ENCODE peak calls at places on chromosome 15, in five cellular contexts. X is uterus, L is spleen, D is heart left ventricle, I is gastrocnemius medialis. C is an unnamed sample.

GRCh38 chr15:77402740-77403379 is 17.0 kb downstream of the PEAK1 start:
- DNase-seq in X (no peak), L (no peak), D (no peak), I (no peak), C (no peak)

GRCh38 chr15:40096094-40096876 is 12.4 kb downstream of the BMF start:
- DNase-seq in X (no peak), L (peak), D (no peak), I (no peak), C (no peak)

GRCh38 chr15:98758224-98758623 is 109.9 kb downstream of the IGF1R start:
- DNase-seq in X (no peak), L (no peak), D (no peak), I (no peak), C (no peak)

GRCh38 chr15:67542462-67543347 is at the start of gene MAP2K5:
- DNase-seq in X (peak), L (peak), D (peak), I (peak), C (peak)

GRCh38 chr15:57685719-57686118 is 20.8 kb upstream of the POLR2M start:
- DNase-seq in X (no peak), L (no peak), D (no peak), I (no peak), C (no peak)

GRCh38 chr15:49096090-49096750 is 50.0 kb upstream of the SECISBP2L start:
- DNase-seq in X (no peak), L (no peak), D (no peak), I (no peak), C (no peak)

GRCh38 chr15:70863450-70864218 is 9.7 kb upstream of the LARP6 start:
- DNase-seq in X (no peak), L (no peak), D (no peak), I (no peak), C (no peak)

GRCh38 chr15:70741677-70742293 is 21.6 kb downstream of the UACA start:
- DNase-seq in X (no peak), L (no peak), D (no peak), I (no peak), C (no peak)

GRCh38 chr15:57165992-57166391 is 210.3 kb upstream of the CGNL1 start:
- DNase-seq in X (no peak), L (no peak), D (no peak), I (no peak), C (no peak)

GRCh38 chr15:85689729-85690128 is 105.0 kb downstream of the KLHL25 start:
- DNase-seq in X (no peak), L (peak), D (peak), I (no peak), C (no peak)
- TF ChIP-seq POLR2A in X (no peak), L (no peak), D (no peak), I (no peak), C (no peak)

GRCh38 chr15:64146520-64146884 is 5.0 kb upstream of the SNX22 start:
- DNase-seq in X (no peak), L (no peak), D (no peak), I (no peak), C (no peak)

GRCh38 chr15:64148581-64148980 is 3.0 kb upstream of the SNX22 start:
- DNase-seq in X (no peak), L (no peak), D (no peak), I (no peak), C (no peak)

GRCh38 chr15:64148168-64148567 is 3.4 kb upstream of the SNX22 start:
- DNase-seq in X (no peak), L (no peak), D (no peak), I (no peak), C (no peak)

GRCh38 chr15:64146041-64146440 is 5.5 kb upstream of the SNX22 start:
- DNase-seq in X (no peak), L (no peak), D (peak), I (no peak), C (peak)

DNA sequence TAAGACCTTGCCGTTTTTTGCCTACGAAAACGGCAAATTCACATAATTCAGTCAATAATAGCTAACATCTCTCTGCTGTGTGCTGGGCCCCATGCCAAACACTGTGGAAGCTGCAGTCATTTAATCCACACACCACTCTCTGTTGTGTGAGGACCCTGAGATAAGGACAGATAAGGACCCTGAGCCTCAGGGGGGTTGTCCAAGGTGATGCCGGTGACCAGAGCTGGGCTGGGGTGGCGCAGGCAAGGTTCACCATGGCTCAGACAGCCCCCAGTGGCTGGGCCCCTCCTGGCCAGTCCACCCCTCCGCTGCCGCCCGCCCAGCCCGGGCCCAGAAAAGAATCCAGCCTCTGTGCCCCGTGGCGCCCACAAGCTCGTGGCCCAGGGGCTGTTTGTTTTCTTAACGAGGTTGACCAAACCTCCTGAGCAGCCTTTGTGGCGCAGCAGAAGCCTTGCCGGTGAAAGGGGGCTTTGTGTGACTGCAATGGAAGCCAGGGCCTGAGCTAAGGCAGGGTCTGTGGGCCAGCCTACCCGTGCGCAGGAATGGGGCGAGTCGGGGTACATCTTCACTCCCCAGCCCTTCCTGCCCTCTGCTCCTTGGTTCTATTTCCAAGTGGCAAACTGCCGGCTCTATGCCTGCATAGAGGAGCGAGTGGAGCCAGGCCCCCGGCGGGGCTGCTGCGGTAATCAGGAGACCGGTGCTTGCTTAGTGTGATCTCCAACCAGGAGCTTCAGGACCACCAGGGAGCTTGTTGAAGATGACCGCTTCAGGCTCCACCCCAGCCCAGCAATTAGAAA is 4.4 kb upstream of the SNX22 start:
- DNase-seq in X (no peak), L (no peak), D (no peak), I (no peak), C (peak)
- TF ChIP-seq POLR2A in X (no peak), L (no peak), D (no peak), I (no peak), C (no peak)

GRCh38 chr15:26767169-26767670 is 5.6 kb downstream of the GABRB3 start:
- DNase-seq in X (no peak), L (no peak), D (no peak), I (no peak), C (no peak)

GRCh38 chr15:26771168-26771916 is 1.5 kb downstream of the GABRB3 start:
- DNase-seq in X (no peak), L (no peak), D (peak), I (no peak), C (no peak)

GRCh38 chr15:26771917-26772587 is 814 bp downstream of the GABRB3 start:
- DNase-seq in X (no peak), L (no peak), D (no peak), I (no peak), C (no peak)

DNA sequence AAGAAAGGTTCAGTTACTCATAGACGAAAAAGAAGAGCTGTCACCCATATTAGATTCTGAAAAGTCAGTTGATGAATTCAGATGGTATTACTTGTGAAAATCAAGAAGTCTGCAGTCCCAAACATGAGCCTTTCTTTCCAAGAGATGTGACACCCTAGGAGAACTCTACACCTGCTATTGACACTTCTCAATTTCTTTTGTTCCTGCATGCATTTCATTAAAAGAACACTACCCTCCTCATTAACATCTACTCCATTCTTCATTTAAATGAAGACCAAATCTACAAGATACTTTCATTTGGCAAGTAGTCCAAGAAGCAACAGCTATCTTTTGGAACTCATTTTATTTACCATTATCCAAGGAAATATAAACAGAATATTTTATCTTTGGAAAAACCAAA is 6.6 kb downstream of the GABRB3 start:
- DNase-seq in X (no peak), L (no peak), D (no peak), I (no peak), C (no peak)
- TF ChIP-seq POLR2A in X (no peak), L (no peak), D (no peak), I (no peak), C (no peak)

DNA sequence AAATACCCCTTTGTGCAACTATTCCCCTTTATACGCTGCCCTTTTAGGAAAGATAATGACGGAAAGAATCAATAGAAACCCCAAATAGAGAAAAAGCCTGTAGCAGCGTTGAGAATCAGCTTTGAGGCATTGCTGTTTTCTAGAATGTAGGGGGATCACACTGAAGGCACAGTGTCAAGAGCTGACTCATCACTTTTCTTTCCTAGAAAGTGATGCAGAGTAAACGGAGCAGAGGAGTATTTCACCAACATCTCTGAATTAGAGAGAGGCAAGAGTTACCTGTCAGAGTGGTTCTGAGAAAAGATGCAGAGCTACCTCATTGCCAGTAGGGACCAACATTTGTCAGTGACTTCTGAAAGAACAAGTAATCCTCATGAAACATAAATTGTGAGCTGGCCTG is 269.8 kb upstream of the TMC3 start:
- DNase-seq in X (no peak), L (no peak), D (no peak), I (no peak), C (no peak)
- TF ChIP-seq POLR2A in X (no peak), L (no peak), D (no peak), I (no peak), C (no peak)

DNA sequence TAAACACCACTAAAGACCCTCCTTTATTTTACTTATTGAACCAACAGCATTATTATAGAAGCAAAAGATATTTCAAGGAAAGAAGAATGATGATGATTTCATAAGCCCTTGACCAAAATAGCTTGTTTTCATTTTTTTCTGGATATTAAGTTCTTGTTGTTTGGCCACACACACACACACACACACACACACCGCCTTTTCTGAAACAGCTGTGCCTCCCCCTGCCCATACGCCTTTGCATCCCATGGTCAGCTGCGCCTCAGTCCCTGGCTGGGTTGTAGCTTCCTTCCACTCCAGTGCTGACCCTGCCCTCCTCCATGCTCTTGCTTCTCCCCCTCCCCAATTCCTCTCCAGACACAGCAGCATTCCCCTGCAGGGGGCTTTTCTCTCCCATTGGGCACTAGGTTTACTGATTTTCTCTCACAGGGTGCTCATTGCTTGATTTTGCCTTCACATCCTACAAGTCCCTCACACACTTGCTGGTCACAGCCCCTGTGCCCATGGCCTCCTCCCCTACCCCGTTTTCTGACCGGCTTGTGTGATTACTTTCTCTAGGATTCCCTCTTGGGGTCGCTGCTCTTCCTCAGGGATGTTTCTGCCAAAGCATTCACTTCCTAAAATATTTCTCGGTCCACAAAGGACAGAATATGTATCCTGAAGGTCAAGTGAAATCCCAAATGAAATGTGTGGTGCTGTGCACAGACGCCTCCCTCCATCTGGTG is 18.4 kb downstream of the MESP1 start:
- DNase-seq in X (no peak), L (no peak), D (no peak), I (no peak), C (no peak)
- TF ChIP-seq POLR2A in X (no peak), L (no peak), D (no peak), I (no peak), C (no peak)

DNA sequence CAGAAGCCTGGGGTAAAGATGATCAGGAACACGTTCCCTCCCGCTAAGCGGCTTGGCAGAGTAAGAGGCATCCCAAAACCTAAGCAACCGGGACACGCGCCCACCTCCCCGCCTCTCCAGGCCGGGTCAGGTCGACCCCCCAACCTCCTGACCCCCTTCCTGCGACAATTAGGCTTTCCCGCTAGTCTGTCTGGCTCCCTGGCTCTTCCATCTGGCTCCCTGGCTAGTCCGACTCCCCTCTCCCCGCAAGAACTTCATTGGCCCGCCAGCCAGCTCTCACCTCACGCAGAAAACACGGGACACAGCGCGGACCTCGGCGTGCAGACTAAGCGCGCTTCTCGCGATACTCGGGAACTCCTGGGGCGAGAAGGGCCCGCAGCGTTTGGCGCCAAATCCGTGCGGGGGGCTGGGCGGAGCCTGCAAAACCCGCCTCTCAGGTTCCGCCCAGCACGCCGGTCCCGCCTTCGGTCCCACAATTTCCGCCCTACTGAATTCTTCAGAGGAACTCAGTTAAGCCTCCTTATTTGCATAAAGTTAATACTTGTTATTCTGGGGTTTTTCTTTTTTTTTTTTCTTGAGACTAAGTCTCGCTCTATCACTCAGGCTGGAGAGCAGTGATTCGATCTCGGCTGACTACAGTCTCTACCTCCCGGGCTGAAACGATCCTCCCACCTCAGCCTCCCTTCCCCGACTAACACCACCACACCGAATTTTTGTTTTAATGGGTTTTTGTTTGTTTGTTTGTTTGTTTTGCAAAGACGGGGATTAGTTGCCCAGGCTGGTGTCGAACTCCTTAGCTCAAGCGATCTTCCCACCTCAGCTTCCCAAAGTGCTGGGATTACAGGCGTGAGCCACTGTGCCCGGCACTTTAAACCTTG is at the start of gene TIPIN:
- DNase-seq in X (peak), L (peak), D (peak), I (peak), C (peak)
- TF ChIP-seq POLR2A in X (no peak), L (no peak), D (no peak), I (no peak), C (no peak)

DNA sequence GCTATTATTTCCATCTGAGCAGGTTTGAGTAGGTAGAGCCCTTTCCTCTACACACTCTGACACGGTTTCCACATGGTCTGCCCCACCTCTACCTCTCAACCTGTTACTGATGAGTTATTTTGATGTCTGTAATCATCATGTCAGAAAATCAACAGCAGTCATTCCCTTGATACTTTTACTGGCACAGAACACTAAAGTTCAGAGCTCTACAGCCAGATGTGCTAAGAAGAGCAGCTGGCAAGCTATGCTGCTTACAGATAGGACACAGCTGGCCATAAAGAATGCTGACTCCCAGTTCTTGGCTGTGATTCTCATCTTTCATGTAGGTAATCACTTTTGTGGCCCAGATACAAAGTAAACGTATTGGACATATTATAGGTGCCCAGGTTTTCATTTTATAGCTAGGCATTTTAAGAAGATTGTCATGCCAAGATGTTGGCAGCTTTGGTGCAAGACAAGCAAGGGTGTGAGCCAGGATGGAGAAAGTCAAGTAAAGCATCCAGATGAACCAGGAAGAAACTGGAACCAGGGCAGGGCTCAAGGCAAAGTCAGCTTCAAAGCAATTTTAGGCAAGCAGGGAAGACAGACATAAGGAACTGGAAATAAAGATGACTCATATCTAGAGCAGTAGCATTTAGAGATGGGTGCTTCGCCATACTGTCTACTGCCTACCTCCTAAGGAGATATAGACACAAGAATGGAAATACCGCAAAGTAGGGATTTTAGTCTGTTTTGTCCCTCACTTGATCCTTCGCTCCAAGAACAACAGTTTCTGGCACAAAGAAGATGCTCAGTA is 59.7 kb downstream of the RYR3 start:
- DNase-seq in X (no peak), L (no peak), D (no peak), I (no peak), C (no peak)
- TF ChIP-seq POLR2A in X (no peak), L (no peak), D (no peak), I (no peak), C (no peak)